ENCODE peak calls at places on chromosomes 7 and 10, in six cellular contexts. One of them, this sample, is unnamed.

GRCh38 chr7:73831656-73832579 is 1.1 kb downstream of the CLDN4 start:
- DNase-seq in K562: no peak
- DNase-seq in GM12878: no peak
- DNase-seq in H1: no peak
- DNase-seq in HepG2: peak; percentile 58
- DNase-seq in GM12891: no peak
- DNase-seq in this sample: no peak

GRCh38 chr7:80708007-80708594 is 69.7 kb downstream of the CD36 start:
- DNase-seq in HepG2: no peak
- DNase-seq in K562: no peak
- DNase-seq in GM12878: no peak
- DNase-seq in GM12891: no peak
- DNase-seq in H1: no peak
- DNase-seq in this sample: no peak

GRCh38 chr7:82926477-82926876 is 236.2 kb downstream of the PCLO start:
- DNase-seq in K562: no peak
- DNase-seq in GM12878: no peak
- DNase-seq in GM12891: no peak
- DNase-seq in HepG2: no peak
- DNase-seq in H1: no peak
- DNase-seq in this sample: no peak

GRCh38 chr10:70597856-70598815 is 4.4 kb downstream of the PRF1 start:
- DNase-seq in GM12878: no peak
- DNase-seq in GM12891: no peak
- DNase-seq in K562: no peak
- DNase-seq in HepG2: no peak
- DNase-seq in H1: no peak
- DNase-seq in this sample: no peak

GRCh38 chr10:103854687-103855423 is 521 bp downstream of the SH3PXD2A start:
- DNase-seq in GM12891: no peak
- DNase-seq in GM12878: no peak
- DNase-seq in K562: no peak
- DNase-seq in H1: no peak
- DNase-seq in HepG2: no peak
- DNase-seq in this sample: no peak

GRCh38 chr10:127216786-127217185 is 20.4 kb upstream of the INSYN2A start:
- DNase-seq in H1: no peak
- DNase-seq in GM12891: no peak
- DNase-seq in HepG2: no peak
- DNase-seq in K562: no peak
- DNase-seq in GM12878: no peak
- DNase-seq in this sample: no peak

GRCh38 chr10:26516540-26517101 is 78.5 kb downstream of the APBB1IP start:
- DNase-seq in GM12891: no peak
- DNase-seq in K562: no peak
- DNase-seq in GM12878: no peak
- DNase-seq in HepG2: no peak
- DNase-seq in H1: no peak
- DNase-seq in this sample: no peak

GRCh38 chr10:25547391-25547790 is 372.6 kb downstream of the GPR158 start:
- DNase-seq in GM12891: no peak
- DNase-seq in K562: no peak
- DNase-seq in H1: no peak
- DNase-seq in GM12878: no peak
- DNase-seq in HepG2: no peak
- DNase-seq in this sample: no peak

GRCh38 chr7:128855559-128855958 is 7.1 kb upstream of the ATP6V1F start:
- DNase-seq in H1: no peak
- DNase-seq in K562: no peak
- DNase-seq in HepG2: no peak
- DNase-seq in GM12891: no peak
- DNase-seq in GM12878: no peak
- DNase-seq in this sample: no peak

GRCh38 chr10:1036341-1036791 is 10.7 kb upstream of the IDI2 start:
- DNase-seq in K562: no peak
- DNase-seq in GM12891: no peak
- DNase-seq in GM12878: no peak
- DNase-seq in HepG2: no peak
- DNase-seq in H1: no peak
- DNase-seq in this sample: no peak

GRCh38 chr10:77497748-77498147 is 139.9 kb downstream of the KCNMA1 start:
- DNase-seq in GM12891: no peak
- DNase-seq in GM12878: no peak
- DNase-seq in K562: no peak
- DNase-seq in HepG2: no peak
- DNase-seq in H1: no peak
- DNase-seq in this sample: no peak

GRCh38 chr7:27193335-27194001 is 6.4 kb downstream of the HOXA13 start:
- DNase-seq in K562: no peak
- DNase-seq in GM12878: no peak
- DNase-seq in H1: no peak
- DNase-seq in GM12891: no peak
- DNase-seq in HepG2: no peak
- DNase-seq in this sample: no peak

GRCh38 chr7:157566631-157567006 is 229.8 kb downstream of the DNAJB6 start:
- DNase-seq in H1: no peak
- DNase-seq in GM12891: no peak
- DNase-seq in K562: no peak
- DNase-seq in GM12878: no peak
- DNase-seq in HepG2: no peak
- DNase-seq in this sample: no peak

GRCh38 chr7:93030605-93031225 is 87.1 kb downstream of the SAMD9 start:
- DNase-seq in GM12878: no peak
- DNase-seq in H1: no peak
- DNase-seq in GM12891: no peak
- DNase-seq in HepG2: no peak
- DNase-seq in K562: no peak
- DNase-seq in this sample: no peak

GRCh38 chr7:140674899-140675701 is 2.4 kb downstream of the ADCK2 start:
- DNase-seq in H1: no peak
- DNase-seq in K562: peak; percentile 70
- DNase-seq in GM12891: no peak
- DNase-seq in GM12878: no peak
- DNase-seq in HepG2: peak; percentile 34
- DNase-seq in this sample: no peak

GRCh38 chr10:132389631-132390454 is 7.2 kb upstream of the PWWP2B start:
- DNase-seq in K562: no peak
- DNase-seq in GM12891: no peak
- DNase-seq in H1: no peak
- DNase-seq in GM12878: no peak
- DNase-seq in HepG2: no peak
- DNase-seq in this sample: no peak

GRCh38 chr7:36185732-36186131 is 32.7 kb downstream of the EEPD1 start:
- DNase-seq in GM12878: no peak
- DNase-seq in GM12891: no peak
- DNase-seq in K562: no peak
- DNase-seq in H1: no peak
- DNase-seq in HepG2: no peak
- DNase-seq in this sample: no peak
- TF ChIP-seq POLR2A in GM12878: no peak
- TF ChIP-seq POLR2A in GM12891: no peak
- TF ChIP-seq POLR2A in K562: no peak
- TF ChIP-seq POLR2A in H1: no peak
- TF ChIP-seq POLR2A in HepG2: no peak
- TF ChIP-seq POLR2A in this sample: no peak

DNA sequence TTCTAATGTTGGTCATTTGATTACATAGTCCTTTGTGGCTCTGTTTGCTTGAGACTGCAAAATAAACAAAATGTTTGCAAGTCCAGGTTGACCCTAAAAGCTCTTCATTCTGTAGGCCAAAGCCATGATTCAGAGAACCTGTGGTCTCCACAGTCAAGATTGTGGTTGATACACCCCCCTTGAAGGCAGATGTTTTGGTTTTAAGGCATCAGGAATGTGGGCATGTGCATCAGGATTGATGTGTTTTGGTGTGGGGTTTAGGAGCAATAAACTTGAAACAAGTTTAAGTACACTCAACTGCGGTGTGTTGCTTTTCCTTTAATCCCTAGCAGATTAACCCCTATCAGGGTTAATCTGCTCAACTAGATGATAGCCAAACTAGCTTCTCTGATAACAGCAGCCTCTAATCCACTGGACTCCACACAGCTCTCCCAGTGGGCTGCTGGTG is 379.1 kb upstream of the GALNT17 start:
- DNase-seq in HepG2: peak; percentile 29
- DNase-seq in K562: no peak
- DNase-seq in GM12891: no peak
- DNase-seq in GM12878: no peak
- DNase-seq in H1: no peak
- DNase-seq in this sample: no peak
- TF ChIP-seq POLR2AphosphoS5 in HepG2: no peak
- TF ChIP-seq POLR2AphosphoS5 in K562: no peak
- TF ChIP-seq POLR2AphosphoS5 in GM12891: no peak
- TF ChIP-seq POLR2AphosphoS5 in GM12878: no peak
- TF ChIP-seq POLR2AphosphoS5 in H1: no peak
- TF ChIP-seq POLR2AphosphoS5 in this sample: no peak

DNA sequence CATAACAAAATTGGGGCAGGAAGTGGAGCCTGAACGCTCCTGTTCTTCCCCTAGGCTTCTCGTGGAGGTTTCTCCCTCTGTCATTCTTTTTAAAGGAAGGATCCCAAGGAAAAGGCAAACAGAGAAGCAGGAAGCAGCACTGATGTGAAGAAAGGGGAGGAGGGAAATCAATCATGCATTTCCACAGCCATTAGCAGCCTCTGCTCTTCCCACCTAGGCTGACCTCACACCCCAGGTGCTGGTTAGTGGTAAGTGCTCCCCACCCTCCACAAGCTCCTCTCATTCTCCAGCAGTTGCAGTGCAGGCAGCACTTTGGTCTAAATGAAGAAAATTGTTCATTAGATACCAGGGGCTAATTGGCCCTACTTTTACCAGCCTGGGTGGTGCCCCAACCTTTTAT is 2.6 kb downstream of the CRHR2 start:
- DNase-seq in HepG2: no peak
- DNase-seq in K562: no peak
- DNase-seq in H1: no peak
- DNase-seq in GM12891: no peak
- DNase-seq in GM12878: no peak
- DNase-seq in this sample: no peak
- TF ChIP-seq TAF1 in HepG2: no peak
- TF ChIP-seq TAF1 in K562: no peak
- TF ChIP-seq TAF1 in H1: no peak
- TF ChIP-seq TAF1 in GM12891: no peak
- TF ChIP-seq TAF1 in GM12878: no peak
- TF ChIP-seq TAF1 in this sample: no peak

GRCh38 chr7:100825760-100826545 is 1.4 kb downstream of the EPHB4 start:
- DNase-seq in H1: no peak
- DNase-seq in GM12891: no peak
- DNase-seq in K562: peak; percentile 43
- DNase-seq in GM12878: no peak
- DNase-seq in HepG2: peak; percentile 57
- DNase-seq in this sample: no peak
- TF ChIP-seq POLR2A in H1: no peak
- TF ChIP-seq POLR2A in GM12891: no peak
- TF ChIP-seq POLR2A in K562: no peak
- TF ChIP-seq POLR2A in GM12878: no peak
- TF ChIP-seq POLR2A in HepG2: no peak
- TF ChIP-seq POLR2A in this sample: no peak

GRCh38 chr7:79453266-79453557 is 255 bp downstream of the MAGI2 start:
- DNase-seq in GM12891: no peak
- DNase-seq in GM12878: no peak
- DNase-seq in H1: no peak
- DNase-seq in K562: no peak
- DNase-seq in HepG2: no peak
- DNase-seq in this sample: no peak

GRCh38 chr7:79455173-79455790 is 1.8 kb upstream of the MAGI2 start:
- DNase-seq in H1: no peak
- DNase-seq in K562: no peak
- DNase-seq in HepG2: no peak
- DNase-seq in GM12891: no peak
- DNase-seq in GM12878: no peak
- DNase-seq in this sample: no peak

GRCh38 chr7:79454325-79454960 is 976 bp upstream of the MAGI2 start:
- DNase-seq in GM12891: no peak
- DNase-seq in GM12878: no peak
- DNase-seq in HepG2: no peak
- DNase-seq in K562: no peak
- DNase-seq in H1: no peak
- DNase-seq in this sample: no peak

GRCh38 chr7:79452495-79453265 is 787 bp downstream of the MAGI2 start:
- DNase-seq in H1: no peak
- DNase-seq in GM12891: no peak
- DNase-seq in HepG2: peak; percentile 60
- DNase-seq in K562: no peak
- DNase-seq in GM12878: no peak
- DNase-seq in this sample: no peak

GRCh38 chr7:79453558-79454324 is at the start of gene MAGI2:
- DNase-seq in H1: no peak
- DNase-seq in HepG2: peak; percentile 41
- DNase-seq in GM12878: no peak
- DNase-seq in GM12891: no peak
- DNase-seq in K562: no peak
- DNase-seq in this sample: no peak
- TF ChIP-seq POLR2AphosphoS5 in H1: no peak
- TF ChIP-seq POLR2AphosphoS5 in HepG2: no peak
- TF ChIP-seq POLR2AphosphoS5 in GM12878: no peak
- TF ChIP-seq POLR2AphosphoS5 in GM12891: no peak
- TF ChIP-seq POLR2AphosphoS5 in K562: no peak
- TF ChIP-seq POLR2AphosphoS5 in this sample: no peak

This sample was measured in GM12892.